ENCODE peak calls at places on chromosomes 4 and X, in five cellular contexts. J, T, B, P and F are unnamed samples.

GRCh38 chr4:79241846-79242245 is 84.0 kb downstream of the NAA11 start:
- DNase-seq in J (no peak), T (no peak), B (peak), P (no peak), F (peak)

GRCh38 chr4:70844180-70844579 is 4.5 kb upstream of the GRSF1 start:
- DNase-seq in J (no peak), T (no peak), B (no peak), P (peak), F (no peak)

GRCh38 chrX:110087485-110088356 is 84.8 kb downstream of the TMEM164 start:
- DNase-seq in J (no peak), T (peak), B (peak), P (no peak), F (peak)

GRCh38 chr4:134132086-134132783 is 69.4 kb downstream of the PABPC4L start:
- DNase-seq in J (no peak), T (peak), B (no peak), P (no peak), F (no peak)

GRCh38 chr4:56768301-56768700 is 53.2 kb downstream of the SPINK2 start:
- DNase-seq in J (no peak), T (no peak), B (no peak), P (no peak), F (no peak)

GRCh38 chr4:184267206-184267608 is 49.5 kb upstream of the ENPP6 start:
- DNase-seq in J (no peak), T (no peak), B (no peak), P (no peak), F (no peak)

GRCh38 chrX:1554469-1555210 is 17.7 kb upstream of the P2RY8 start:
- DNase-seq in J (no peak), T (no peak), B (no peak), P (no peak), F (peak)

GRCh38 chr4:151675366-151676060 is 85.3 kb downstream of the GATB start:
- DNase-seq in J (no peak), T (no peak), B (no peak), P (no peak), F (no peak)

GRCh38 chr4:138826754-138827153 is 188.8 kb upstream of the NOCT start:
- DNase-seq in J (no peak), T (no peak), B (no peak), P (no peak), F (no peak)

GRCh38 chr4:57318694-57319093 is 208.5 kb upstream of the IGFBP7 start:
- DNase-seq in J (no peak), T (no peak), B (no peak), P (no peak), F (no peak)

GRCh38 chr4:103305355-103305754 is 107.2 kb upstream of the CENPE start:
- DNase-seq in J (no peak), T (no peak), B (no peak), P (no peak), F (no peak)

GRCh38 chrX:72094894-72095293 is 36.8 kb downstream of the RTL5 start:
- DNase-seq in J (no peak), T (no peak), B (peak), P (peak), F (peak)

GRCh38 chrX:41722816-41723215 is 1.2 kb upstream of the GPR82 start:
- DNase-seq in J (no peak), T (no peak), B (no peak), P (no peak), F (no peak)

GRCh38 chrX:110081740-110082139 is 78.8 kb downstream of the TMEM164 start:
- DNase-seq in J (no peak), T (peak), B (peak), P (no peak), F (no peak)

GRCh38 chrX:54044877-54045328 is 630 bp upstream of the PHF8 start:
- DNase-seq in J (peak), T (no peak), B (no peak), P (no peak), F (no peak)

GRCh38 chr4:125317526-125317880 is 2.7 kb downstream of the FAT4 start:
- DNase-seq in J (no peak), T (peak), B (no peak), P (no peak), F (peak)

GRCh38 chr4:8770518-8771257 is 101.0 kb downstream of the HMX1 start:
- DNase-seq in J (no peak), T (no peak), B (no peak), P (no peak), F (peak)

GRCh38 chr4:37802068-37802666 is 24.3 kb upstream of the PGM2 start:
- DNase-seq in J (peak), T (peak), B (peak), P (peak), F (peak)

GRCh38 chr4:108018038-108018883 is 28.6 kb downstream of the HADH start:
- DNase-seq in J (peak), T (peak), B (peak), P (peak), F (peak)

GRCh38 chrX:10156199-10157031 is at the start of gene CLCN4:
- DNase-seq in J (peak), T (peak), B (peak), P (no peak), F (peak)
- TF ChIP-seq POLR2A in J (peak), T (no peak), B (peak), P (no peak), F (no peak)

DNA sequence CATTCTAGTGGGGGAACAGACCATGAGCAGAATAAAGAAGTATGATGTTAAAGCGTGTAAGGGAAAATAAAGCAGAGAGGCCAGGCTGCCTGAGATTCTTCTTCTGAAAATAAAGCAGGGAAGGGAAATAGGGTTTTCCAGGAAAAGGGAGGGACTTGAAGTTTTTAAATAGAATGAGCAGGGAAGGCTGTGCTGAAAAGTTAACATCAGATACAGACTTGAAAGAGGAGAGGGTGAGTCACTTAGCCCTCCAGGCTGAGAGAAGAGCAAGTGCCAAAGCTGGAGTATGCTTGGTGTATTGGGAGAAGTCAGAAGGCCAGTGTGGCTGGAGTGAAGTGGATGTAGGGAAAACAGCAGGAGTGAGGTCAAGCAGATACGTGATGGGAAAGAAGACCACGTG is 10.0 kb upstream of the PLK4 start:
- DNase-seq in J (no peak), T (peak), B (peak), P (peak), F (no peak)
- TF ChIP-seq MAX in J (no peak), T (no peak), B (peak), P (no peak), F (no peak)

DNA sequence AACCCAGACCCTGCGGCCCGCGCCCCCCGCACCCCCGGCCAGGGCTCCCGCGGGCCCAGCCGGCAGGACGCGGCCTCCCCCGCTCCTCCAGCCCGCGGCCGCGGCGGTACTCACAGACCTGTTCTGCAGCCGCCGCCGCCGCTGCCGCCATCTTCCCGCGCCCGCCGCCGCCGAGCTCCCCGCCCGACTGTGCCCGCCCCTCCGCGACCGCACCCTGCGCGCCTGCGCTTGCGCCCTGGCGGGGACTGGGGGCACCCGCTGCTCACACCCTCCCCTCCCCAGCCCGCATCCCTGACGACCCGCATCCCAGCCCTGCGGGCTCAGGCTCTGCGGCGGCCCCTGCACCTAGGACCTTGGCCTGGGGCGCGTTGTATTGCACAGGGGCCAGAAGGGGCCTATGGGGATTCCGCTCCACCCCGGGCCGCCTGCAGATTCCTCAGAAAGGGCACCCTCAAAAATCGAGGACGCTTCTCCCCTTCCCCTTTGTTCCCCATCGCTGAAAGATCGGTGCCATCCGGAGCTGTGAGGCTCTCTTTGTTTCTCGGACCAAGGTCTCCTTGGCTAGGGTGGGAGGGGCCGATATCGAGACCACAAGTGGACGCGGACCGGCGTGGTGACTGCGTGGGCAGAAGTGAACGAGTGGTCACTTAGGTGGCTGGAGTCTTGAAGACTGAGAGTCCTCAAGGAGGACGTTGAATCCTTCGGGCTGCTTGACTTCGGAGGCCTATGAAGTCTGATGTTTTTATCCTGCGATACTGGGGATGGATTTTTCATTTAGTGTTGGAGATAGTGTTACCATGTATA is at the start of gene SGCB:
- DNase-seq in J (no peak), T (peak), B (peak), P (peak), F (peak)
- TF ChIP-seq POLR2A in J (no peak), T (peak), B (peak), P (no peak), F (no peak)

GRCh38 chr4:165364452-165365080 is 14.2 kb upstream of the CPE start:
- DNase-seq in J (peak), T (no peak), B (no peak), P (no peak), F (no peak)

GRCh38 chr4:165368567-165368966 is 10.2 kb upstream of the CPE start:
- DNase-seq in J (peak), T (no peak), B (no peak), P (no peak), F (no peak)

GRCh38 chr4:165369522-165369921 is 9.3 kb upstream of the CPE start:
- DNase-seq in J (peak), T (no peak), B (no peak), P (no peak), F (peak)

GRCh38 chr4:165368114-165368513 is 10.7 kb upstream of the CPE start:
- DNase-seq in J (no peak), T (no peak), B (no peak), P (no peak), F (no peak)

DNA sequence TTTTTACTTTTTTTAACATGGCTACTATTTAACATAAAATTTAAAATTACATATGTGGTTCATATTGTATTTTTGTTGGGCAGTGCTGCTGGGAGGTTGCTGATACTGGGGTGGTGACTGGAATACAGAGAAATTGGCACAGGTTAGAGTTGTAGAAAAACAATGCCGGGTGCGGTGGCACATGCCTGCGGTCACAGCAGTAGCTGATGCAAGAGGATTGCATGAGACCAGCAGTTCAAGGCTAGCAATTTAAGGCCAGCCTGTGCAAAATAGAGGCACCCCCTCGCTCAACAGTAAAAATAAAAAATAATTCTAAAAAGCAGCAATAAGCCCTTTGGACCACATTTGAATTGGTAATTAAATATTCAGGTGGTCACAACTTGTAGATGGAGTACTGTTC is 11.8 kb upstream of the CPE start:
- DNase-seq in J (peak), T (no peak), B (no peak), P (no peak), F (no peak)
- TF ChIP-seq MAX in J (peak), T (no peak), B (no peak), P (no peak), F (no peak)

DNA sequence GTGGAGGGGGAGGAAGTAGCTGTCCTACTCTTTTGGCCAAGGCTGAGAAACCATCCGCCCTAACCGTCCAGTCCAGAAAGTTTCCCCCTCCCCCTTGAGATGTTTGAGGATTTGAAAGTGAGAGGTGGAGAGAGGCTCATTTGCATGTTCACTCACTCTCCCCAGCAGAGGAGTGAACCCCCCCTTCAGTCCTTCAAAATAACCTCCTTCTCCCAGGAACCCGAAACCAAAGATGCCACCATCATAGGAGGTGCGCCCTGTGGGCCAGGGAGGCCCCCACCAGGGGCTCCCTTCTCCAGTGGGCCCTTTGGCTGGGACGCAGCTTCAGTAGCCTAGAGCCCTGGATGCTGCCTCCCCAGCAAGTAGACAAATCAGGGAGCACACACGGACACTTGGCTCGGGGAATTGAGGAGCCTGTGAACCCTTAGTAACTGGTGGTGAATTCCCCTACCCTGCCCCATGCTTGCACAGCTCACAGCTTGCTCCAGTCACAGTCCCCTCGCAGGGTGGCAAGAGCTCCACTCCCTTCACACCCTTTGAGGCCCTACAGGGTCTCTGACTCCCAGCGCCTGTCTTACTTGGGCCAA is 25.6 kb downstream of the ELF4 start:
- DNase-seq in J (no peak), T (no peak), B (no peak), P (peak), F (peak)
- TF ChIP-seq POLR2A in J (no peak), T (no peak), B (no peak), P (no peak), F (no peak)

DNA sequence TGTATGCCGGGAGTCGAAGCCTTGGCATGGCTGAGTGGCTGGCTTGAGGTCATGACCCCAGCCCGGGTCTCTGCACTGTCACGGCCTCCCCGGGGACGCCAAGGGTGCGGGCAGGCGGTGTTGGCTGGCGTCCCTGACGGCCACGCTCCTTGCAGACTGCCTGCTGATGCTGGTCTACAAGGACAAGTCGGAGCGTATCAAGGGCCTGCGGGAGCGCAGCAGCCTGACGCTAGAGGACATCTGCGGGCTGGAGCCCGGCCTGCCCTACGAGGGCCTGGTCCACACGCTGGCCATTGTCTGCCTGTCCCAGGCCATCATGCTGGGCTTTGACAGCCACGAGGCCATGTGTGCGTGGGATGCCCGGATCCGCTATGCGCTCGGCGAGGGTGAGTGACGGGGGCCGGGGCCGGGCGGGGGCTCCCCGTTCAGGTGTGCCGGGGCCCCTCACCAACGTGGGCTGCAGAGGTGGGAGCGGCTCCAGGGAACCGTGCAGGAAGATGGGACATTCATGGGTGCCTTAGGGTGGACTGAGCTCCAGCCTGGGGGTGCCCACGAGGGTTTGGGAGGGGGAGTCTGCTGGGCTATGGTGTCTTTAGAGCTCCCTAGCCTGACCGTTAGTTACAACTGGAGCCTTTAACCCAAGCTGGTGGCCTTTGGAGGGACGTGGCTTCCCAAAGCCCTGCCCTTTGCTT is 10.3 kb downstream of the DOK7 start:
- DNase-seq in J (no peak), T (no peak), B (no peak), P (no peak), F (no peak)
- TF ChIP-seq MAX in J (no peak), T (no peak), B (no peak), P (no peak), F (no peak)

GRCh38 chrX:48923771-48924170 is 4.9 kb upstream of the PIM2 start:
- DNase-seq in J (no peak), T (no peak), B (no peak), P (no peak), F (no peak)
- TF ChIP-seq POLR2A in J (no peak), T (no peak), B (no peak), P (no peak), F (no peak)

GRCh38 chr4:22322996-22323395 is 192.9 kb downstream of the ADGRA3 start:
- DNase-seq in J (no peak), T (no peak), B (no peak), P (no peak), F (no peak)

GRCh38 chr4:22324422-22324821 is 191.4 kb downstream of the ADGRA3 start:
- DNase-seq in J (no peak), T (no peak), B (no peak), P (no peak), F (no peak)
- TF ChIP-seq MAX in J (no peak), T (no peak), B (no peak), P (no peak), F (no peak)

GRCh38 chr4:165111906-165112257 is 778 bp downstream of the TMEM192 start:
- DNase-seq in J (no peak), T (no peak), B (no peak), P (no peak), F (no peak)

GRCh38 chr4:165106518-165106917 is 6.1 kb downstream of the TMEM192 start:
- DNase-seq in J (no peak), T (no peak), B (no peak), P (no peak), F (no peak)

GRCh38 chr4:165115301-165115700 is 2.6 kb upstream of the TMEM192 start:
- DNase-seq in J (no peak), T (no peak), B (no peak), P (no peak), F (no peak)

GRCh38 chr4:165118256-165118909 is 5.7 kb upstream of the TMEM192 start:
- DNase-seq in J (no peak), T (no peak), B (no peak), P (no peak), F (no peak)

GRCh38 chr4:165112258-165113156 is at the start of gene TMEM192:
- DNase-seq in J (peak), T (peak), B (peak), P (peak), F (peak)
- TF ChIP-seq POLR2A in J (peak), T (no peak), B (peak), P (peak), F (peak)

DNA sequence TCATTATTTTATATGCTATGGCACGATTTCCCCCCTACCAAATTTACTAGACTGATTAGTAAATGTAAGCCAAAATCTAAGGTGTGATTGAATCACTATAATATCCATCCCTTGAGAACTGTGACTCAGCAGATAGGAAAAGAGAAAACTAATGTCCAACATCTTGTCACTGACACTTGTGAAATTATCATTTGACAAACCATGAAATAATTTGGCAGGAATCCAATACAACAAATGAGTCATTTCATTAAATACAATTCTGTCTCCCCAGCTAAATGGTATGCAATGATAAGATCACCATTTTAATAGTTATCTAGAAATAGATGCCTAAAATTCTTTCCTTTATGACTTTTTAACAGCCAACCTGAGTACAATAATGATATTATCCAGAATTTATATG is 462.3 kb downstream of the DMD start:
- DNase-seq in J (no peak), T (no peak), B (peak), P (no peak), F (no peak)
- TF ChIP-seq MAX in J (no peak), T (no peak), B (no peak), P (no peak), F (no peak)